ENCODE peak calls at places on chromosomes 16 and 17, in five cellular contexts. J is astrocyte of the hippocampus, K is NCI-H748 treated with DMSO at 0.1 percent for 48 hours, I is memory B cell, M is GM23338. V is an unnamed sample.
A peak's percentile ranks its signal among the peaks of the same experiment; 100 is the strongest.

GRCh38 chr17:81070541-81071246 is 35.7 kb downstream of the BAIAP2 start:
- DNase-seq in J (no peak), M (no peak), K (no peak), I (no peak), V (no peak)

GRCh38 chr17:55887531-55887930 is 136.7 kb downstream of the PCTP start:
- DNase-seq in M (peak; percentile 22), J (no peak), K (no peak), I (no peak), V (no peak)

GRCh38 chr17:46984892-46985291 is 5.8 kb upstream of the RPRML start:
- DNase-seq in M (no peak), J (no peak), K (no peak), I (no peak), V (peak; percentile 33)

GRCh38 chr16:26111900-26112299 is 420.1 kb downstream of the HS3ST4 start:
- DNase-seq in M (peak; percentile 19), K (no peak), J (no peak), I (no peak), V (no peak)

GRCh38 chr17:37642706-37643105 is 540 bp downstream of the DDX52 start:
- DNase-seq in I (no peak), M (no peak), J (no peak), K (no peak), V (peak; percentile 34)

GRCh38 chr16:16048904-16049582 is 99.6 kb downstream of the ABCC1 start:
- DNase-seq in M (no peak), K (no peak), I (no peak), J (no peak), V (no peak)

GRCh38 chr17:64343833-64344637 is 46.6 kb downstream of the PECAM1 start:
- DNase-seq in K (peak; percentile 88), I (no peak), J (peak; percentile 81), M (peak; percentile 15), V (peak; percentile 47)

GRCh38 chr16:23836078-23836403 is 258 bp downstream of the PRKCB start:
- DNase-seq in J (no peak), M (no peak), I (no peak), K (no peak), V (no peak)

GRCh38 chr16:76837872-76838271 is 353.1 kb upstream of the MON1B start:
- DNase-seq in I (no peak), M (peak; percentile 7), K (no peak), J (no peak), V (no peak)

GRCh38 chr16:67000384-67001158 is 12.2 kb downstream of the CES4A start:
- DNase-seq in I (peak; percentile 37), J (peak; percentile 42), K (peak; percentile 28), M (peak; percentile 79), V (peak; percentile 28)

V was measured in T47D.